ENCODE peak calls at places on chromosomes 6 and 20, in four cellular contexts. One of them, this sample, is unnamed.
A peak's percentile ranks its signal among the peaks of the same experiment; 100 is the strongest.

GRCh38 chr6:22877946-22878705 is 308.8 kb downstream of the HDGFL1 start:
- DNase-seq in ureter: no peak
- DNase-seq in stimulated activated CD4-positive, alpha-beta T cell treated with anti-CD3 and anti-CD28 coated beads, Interleukin-1b, Interleukin-23, amount 100 ng/mL, for 48 hours: no peak
- DNase-seq in activated naive CD4-positive, alpha-beta T cell: no peak
- DNase-seq in this sample: no peak

GRCh38 chr6:155641603-155642002 is 186.0 kb upstream of the NOX3 start:
- DNase-seq in ureter: no peak
- DNase-seq in stimulated activated CD4-positive, alpha-beta T cell treated with anti-CD3 and anti-CD28 coated beads, Interleukin-1b, Interleukin-23, amount 100 ng/mL, for 48 hours: no peak
- DNase-seq in activated naive CD4-positive, alpha-beta T cell: no peak
- DNase-seq in this sample: no peak

GRCh38 chr20:24379116-24379927 is 90.1 kb upstream of the SYNDIG1 start:
- DNase-seq in ureter: no peak
- DNase-seq in stimulated activated CD4-positive, alpha-beta T cell treated with anti-CD3 and anti-CD28 coated beads, Interleukin-1b, Interleukin-23, amount 100 ng/mL, for 48 hours: no peak
- DNase-seq in activated naive CD4-positive, alpha-beta T cell: no peak
- DNase-seq in this sample: peak; percentile 28

GRCh38 chr6:89008299-89008698 is 44.9 kb upstream of the RNGTT start:
- DNase-seq in ureter: no peak
- DNase-seq in stimulated activated CD4-positive, alpha-beta T cell treated with anti-CD3 and anti-CD28 coated beads, Interleukin-1b, Interleukin-23, amount 100 ng/mL, for 48 hours: no peak
- DNase-seq in activated naive CD4-positive, alpha-beta T cell: no peak
- DNase-seq in this sample: no peak

GRCh38 chr6:155765275-155766194 is 309.9 kb upstream of the NOX3 start:
- DNase-seq in ureter: no peak
- DNase-seq in stimulated activated CD4-positive, alpha-beta T cell treated with anti-CD3 and anti-CD28 coated beads, Interleukin-1b, Interleukin-23, amount 100 ng/mL, for 48 hours: no peak
- DNase-seq in activated naive CD4-positive, alpha-beta T cell: no peak
- DNase-seq in this sample: no peak

GRCh38 chr6:71412559-71412958 is 123.9 kb downstream of the OGFRL1 start:
- DNase-seq in ureter: no peak
- DNase-seq in stimulated activated CD4-positive, alpha-beta T cell treated with anti-CD3 and anti-CD28 coated beads, Interleukin-1b, Interleukin-23, amount 100 ng/mL, for 48 hours: no peak
- DNase-seq in activated naive CD4-positive, alpha-beta T cell: no peak
- DNase-seq in this sample: no peak

GRCh38 chr6:111941686-111942330 is 68.6 kb upstream of the FYN start:
- DNase-seq in ureter: no peak
- DNase-seq in stimulated activated CD4-positive, alpha-beta T cell treated with anti-CD3 and anti-CD28 coated beads, Interleukin-1b, Interleukin-23, amount 100 ng/mL, for 48 hours: no peak
- DNase-seq in activated naive CD4-positive, alpha-beta T cell: no peak
- DNase-seq in this sample: no peak

GRCh38 chr6:166540631-166541331 is 45.7 kb downstream of the RAMACL start:
- DNase-seq in ureter: no peak
- DNase-seq in stimulated activated CD4-positive, alpha-beta T cell treated with anti-CD3 and anti-CD28 coated beads, Interleukin-1b, Interleukin-23, amount 100 ng/mL, for 48 hours: peak; percentile 72
- DNase-seq in activated naive CD4-positive, alpha-beta T cell: no peak
- DNase-seq in this sample: no peak

GRCh38 chr6:37279366-37280134 is 21.6 kb upstream of the TMEM217 start:
- DNase-seq in ureter: no peak
- DNase-seq in stimulated activated CD4-positive, alpha-beta T cell treated with anti-CD3 and anti-CD28 coated beads, Interleukin-1b, Interleukin-23, amount 100 ng/mL, for 48 hours: no peak
- DNase-seq in activated naive CD4-positive, alpha-beta T cell: no peak
- DNase-seq in this sample: no peak

GRCh38 chr20:34709044-34709835 is 5.1 kb downstream of the TP53INP2 start:
- DNase-seq in ureter: peak; percentile 87
- DNase-seq in stimulated activated CD4-positive, alpha-beta T cell treated with anti-CD3 and anti-CD28 coated beads, Interleukin-1b, Interleukin-23, amount 100 ng/mL, for 48 hours: peak; percentile 85
- DNase-seq in activated naive CD4-positive, alpha-beta T cell: peak; percentile 52
- DNase-seq in this sample: peak; percentile 83

GRCh38 chr20:35018578-35019371 is 63.1 kb downstream of the MYH7B start:
- DNase-seq in ureter: peak; percentile 32
- DNase-seq in stimulated activated CD4-positive, alpha-beta T cell treated with anti-CD3 and anti-CD28 coated beads, Interleukin-1b, Interleukin-23, amount 100 ng/mL, for 48 hours: no peak
- DNase-seq in activated naive CD4-positive, alpha-beta T cell: no peak
- DNase-seq in this sample: no peak

GRCh38 chr6:56356431-56356830 is 109.1 kb upstream of the COL21A1 start:
- DNase-seq in ureter: no peak
- DNase-seq in stimulated activated CD4-positive, alpha-beta T cell treated with anti-CD3 and anti-CD28 coated beads, Interleukin-1b, Interleukin-23, amount 100 ng/mL, for 48 hours: no peak
- DNase-seq in activated naive CD4-positive, alpha-beta T cell: no peak
- DNase-seq in this sample: no peak

GRCh38 chr20:16444056-16444777 is 129.0 kb downstream of the KIF16B start:
- DNase-seq in ureter: no peak
- DNase-seq in stimulated activated CD4-positive, alpha-beta T cell treated with anti-CD3 and anti-CD28 coated beads, Interleukin-1b, Interleukin-23, amount 100 ng/mL, for 48 hours: no peak
- DNase-seq in activated naive CD4-positive, alpha-beta T cell: no peak
- DNase-seq in this sample: no peak